ENCODE peak calls at places on chromosome 1, in seven cellular contexts. One of them, this sample, is unnamed.

GRCh38 chr1:214917081-214917635 is 165.4 kb upstream of the KCNK2 start:
- DNase-seq in GM12865: no peak
- DNase-seq in BE2C: no peak
- DNase-seq in foreskin fibroblast: no peak
- DNase-seq in AG04450: no peak
- DNase-seq in fibroblast of lung: no peak
- DNase-seq in gastrocnemius medialis: no peak
- DNase-seq in this sample: no peak

GRCh38 chr1:63463248-63463647 is 59.8 kb downstream of the ITGB3BP start:
- DNase-seq in GM12865: no peak
- DNase-seq in AG04450: no peak
- DNase-seq in fibroblast of lung: no peak
- DNase-seq in gastrocnemius medialis: no peak
- DNase-seq in BE2C: no peak
- DNase-seq in foreskin fibroblast: peak; percentile 9
- DNase-seq in this sample: peak; percentile 87

GRCh38 chr1:151545542-151545941 is 5.4 kb downstream of the TUFT1 start:
- DNase-seq in gastrocnemius medialis: no peak
- DNase-seq in BE2C: no peak
- DNase-seq in foreskin fibroblast: no peak
- DNase-seq in AG04450: no peak
- DNase-seq in fibroblast of lung: no peak
- DNase-seq in GM12865: no peak
- DNase-seq in this sample: no peak

GRCh38 chr1:7552402-7552801 is 218.7 kb upstream of the VAMP3 start:
- DNase-seq in fibroblast of lung: peak; percentile 59
- DNase-seq in AG04450: no peak
- DNase-seq in BE2C: no peak
- DNase-seq in GM12865: no peak
- DNase-seq in foreskin fibroblast: no peak
- DNase-seq in gastrocnemius medialis: no peak
- DNase-seq in this sample: no peak

GRCh38 chr1:81756872-81757271 is 43.9 kb upstream of the ADGRL2 start:
- DNase-seq in fibroblast of lung: peak; percentile 41
- DNase-seq in AG04450: no peak
- DNase-seq in foreskin fibroblast: peak; percentile 51
- DNase-seq in GM12865: no peak
- DNase-seq in BE2C: no peak
- DNase-seq in gastrocnemius medialis: no peak
- DNase-seq in this sample: no peak

GRCh38 chr1:108663074-108663473 is 2.2 kb upstream of the HENMT1 start:
- DNase-seq in foreskin fibroblast: peak; percentile 8
- DNase-seq in AG04450: no peak
- DNase-seq in GM12865: no peak
- DNase-seq in fibroblast of lung: no peak
- DNase-seq in BE2C: no peak
- DNase-seq in gastrocnemius medialis: no peak
- DNase-seq in this sample: no peak

GRCh38 chr1:32144033-32144432 is 35.4 kb upstream of the TXLNA start:
- DNase-seq in GM12865: no peak
- DNase-seq in fibroblast of lung: no peak
- DNase-seq in AG04450: no peak
- DNase-seq in BE2C: no peak
- DNase-seq in foreskin fibroblast: no peak
- DNase-seq in gastrocnemius medialis: no peak
- DNase-seq in this sample: peak; percentile 38

GRCh38 chr1:225700164-225700740 is 47.3 kb upstream of the ENAH start:
- DNase-seq in BE2C: no peak
- DNase-seq in AG04450: peak; percentile 92
- DNase-seq in gastrocnemius medialis: peak; percentile 60
- DNase-seq in GM12865: no peak
- DNase-seq in foreskin fibroblast: peak; percentile 96
- DNase-seq in fibroblast of lung: peak; percentile 100
- DNase-seq in this sample: peak; percentile 98

GRCh38 chr1:232876506-232877360 is 71.5 kb downstream of the MAP10 start:
- DNase-seq in GM12865: no peak
- DNase-seq in gastrocnemius medialis: no peak
- DNase-seq in fibroblast of lung: no peak
- DNase-seq in foreskin fibroblast: no peak
- DNase-seq in AG04450: no peak
- DNase-seq in BE2C: no peak
- DNase-seq in this sample: no peak

GRCh38 chr1:91622586-91622985 is 121.9 kb downstream of the CDC7 start:
- DNase-seq in gastrocnemius medialis: peak; percentile 55
- DNase-seq in AG04450: no peak
- DNase-seq in foreskin fibroblast: no peak
- DNase-seq in BE2C: no peak
- DNase-seq in GM12865: no peak
- DNase-seq in fibroblast of lung: peak; percentile 28
- DNase-seq in this sample: no peak

GRCh38 chr1:153649137-153649866 is 9.2 kb upstream of the SNAPIN start:
- DNase-seq in foreskin fibroblast: no peak
- DNase-seq in BE2C: no peak
- DNase-seq in fibroblast of lung: no peak
- DNase-seq in gastrocnemius medialis: no peak
- DNase-seq in AG04450: no peak
- DNase-seq in GM12865: no peak
- DNase-seq in this sample: no peak

GRCh38 chr1:231856894-231857293 is 230.3 kb downstream of the DISC1 start:
- DNase-seq in AG04450: no peak
- DNase-seq in foreskin fibroblast: no peak
- DNase-seq in gastrocnemius medialis: no peak
- DNase-seq in BE2C: no peak
- DNase-seq in fibroblast of lung: no peak
- DNase-seq in GM12865: no peak
- DNase-seq in this sample: no peak

GRCh38 chr1:233909195-233909594 is 4.7 kb downstream of the SLC35F3 start:
- DNase-seq in AG04450: no peak
- DNase-seq in GM12865: no peak
- DNase-seq in BE2C: no peak
- DNase-seq in foreskin fibroblast: no peak
- DNase-seq in gastrocnemius medialis: no peak
- DNase-seq in fibroblast of lung: peak; percentile 97
- DNase-seq in this sample: peak; percentile 87

GRCh38 chr1:16226495-16227179 is 10.3 kb downstream of the CPLANE2 start:
- DNase-seq in BE2C: no peak
- DNase-seq in GM12865: no peak
- DNase-seq in foreskin fibroblast: peak; percentile 38
- DNase-seq in AG04450: no peak
- DNase-seq in fibroblast of lung: no peak
- DNase-seq in gastrocnemius medialis: no peak
- DNase-seq in this sample: no peak

GRCh38 chr1:234617986-234618725 is 8.2 kb upstream of the IRF2BP2 start:
- DNase-seq in BE2C: no peak
- DNase-seq in foreskin fibroblast: peak; percentile 89
- DNase-seq in fibroblast of lung: peak; percentile 93
- DNase-seq in AG04450: no peak
- DNase-seq in gastrocnemius medialis: no peak
- DNase-seq in GM12865: no peak
- DNase-seq in this sample: peak; percentile 81

GRCh38 chr1:230012093-230012393 is 55.0 kb upstream of the GALNT2 start:
- DNase-seq in gastrocnemius medialis: no peak
- DNase-seq in fibroblast of lung: no peak
- DNase-seq in BE2C: no peak
- DNase-seq in foreskin fibroblast: no peak
- DNase-seq in AG04450: no peak
- DNase-seq in GM12865: no peak
- DNase-seq in this sample: no peak

GRCh38 chr1:19006837-19007271 is 50.4 kb upstream of the IFFO2 start:
- DNase-seq in foreskin fibroblast: no peak
- DNase-seq in gastrocnemius medialis: no peak
- DNase-seq in fibroblast of lung: no peak
- DNase-seq in BE2C: no peak
- DNase-seq in GM12865: no peak
- DNase-seq in AG04450: no peak
- DNase-seq in this sample: no peak

GRCh38 chr1:53902235-53902920 is 8.4 kb downstream of the DIO1 start:
- DNase-seq in AG04450: no peak
- DNase-seq in fibroblast of lung: no peak
- DNase-seq in foreskin fibroblast: peak; percentile 28
- DNase-seq in BE2C: no peak
- DNase-seq in gastrocnemius medialis: no peak
- DNase-seq in GM12865: no peak
- DNase-seq in this sample: no peak

GRCh38 chr1:205237526-205238484 is 10.1 kb downstream of the TMCC2 start:
- DNase-seq in GM12865: peak; percentile 41
- DNase-seq in BE2C: no peak
- DNase-seq in foreskin fibroblast: no peak
- DNase-seq in AG04450: no peak
- DNase-seq in gastrocnemius medialis: no peak
- DNase-seq in fibroblast of lung: no peak
- DNase-seq in this sample: no peak

GRCh38 chr1:212244441-212244840 is 40.8 kb upstream of the PPP2R5A start:
- DNase-seq in fibroblast of lung: no peak
- DNase-seq in AG04450: no peak
- DNase-seq in GM12865: no peak
- DNase-seq in BE2C: no peak
- DNase-seq in foreskin fibroblast: no peak
- DNase-seq in gastrocnemius medialis: no peak
- DNase-seq in this sample: no peak

DNA sequence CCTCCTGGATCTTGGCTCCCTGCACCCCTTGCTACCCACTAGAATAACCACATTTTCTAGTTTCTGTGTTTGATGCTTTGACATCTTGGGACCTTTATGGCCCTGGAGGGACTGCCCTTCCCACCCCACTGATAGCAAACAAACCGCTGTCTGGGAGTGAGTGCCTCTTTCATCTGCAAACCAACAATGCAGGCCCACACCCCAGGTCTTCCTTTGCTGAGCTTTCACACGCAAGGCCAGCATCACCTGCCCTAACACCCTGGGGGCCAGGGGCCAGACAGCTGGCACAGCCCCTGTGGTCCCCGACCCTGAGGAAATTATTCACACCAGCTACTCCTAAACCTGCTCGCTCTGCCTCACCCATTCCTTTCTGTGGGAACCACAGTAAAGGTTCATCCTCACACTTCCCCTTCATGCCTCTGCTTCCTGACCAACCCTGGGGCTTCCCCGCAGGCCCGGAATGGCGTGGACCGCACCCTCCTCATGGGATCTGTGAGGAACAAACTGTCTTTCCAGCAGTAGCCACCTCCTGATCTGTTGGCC is 15.4 kb downstream of the SLC2A7 start:
- DNase-seq in gastrocnemius medialis: peak; percentile 23
- DNase-seq in fibroblast of lung: no peak
- DNase-seq in GM12865: peak; percentile 78
- DNase-seq in BE2C: no peak
- DNase-seq in AG04450: no peak
- DNase-seq in foreskin fibroblast: no peak
- DNase-seq in this sample: no peak
- H3K4me3 ChIP-seq in gastrocnemius medialis: no peak overlapping the region
- H3K4me3 ChIP-seq in fibroblast of lung: no peak overlapping the region
- H3K4me3 ChIP-seq in GM12865: no peak overlapping the region
- H3K4me3 ChIP-seq in BE2C: no peak overlapping the region
- H3K4me3 ChIP-seq in AG04450: no peak overlapping the region
- H3K4me3 ChIP-seq in foreskin fibroblast: no peak overlapping the region
- H3K4me3 ChIP-seq in this sample: no peak overlapping the region

DNA sequence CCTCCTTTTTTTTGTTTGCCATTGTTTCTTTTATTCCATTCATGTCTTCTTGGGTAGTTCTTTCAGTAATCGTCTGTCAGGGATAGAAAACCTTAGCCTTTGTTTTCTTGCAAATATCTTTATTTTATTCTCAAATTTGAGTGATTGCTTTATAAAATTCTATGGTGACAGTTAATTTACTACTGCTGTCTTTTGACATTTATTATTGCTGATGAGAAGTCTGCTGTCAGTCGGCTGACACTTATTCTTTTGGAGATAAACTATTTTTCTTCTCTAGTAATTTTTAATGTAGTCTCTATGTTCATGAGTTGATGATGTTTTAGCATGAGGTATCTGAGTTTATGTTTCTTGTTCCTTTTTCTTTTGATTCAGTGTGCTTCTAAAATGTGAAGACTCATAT is 983.8 kb downstream of the TTLL7 start:
- DNase-seq in GM12865: no peak
- DNase-seq in foreskin fibroblast: no peak
- DNase-seq in fibroblast of lung: no peak
- DNase-seq in AG04450: no peak
- DNase-seq in BE2C: no peak
- DNase-seq in gastrocnemius medialis: no peak
- DNase-seq in this sample: no peak
- TF ChIP-seq CTCF in GM12865: no peak
- TF ChIP-seq CTCF in foreskin fibroblast: no peak
- TF ChIP-seq CTCF in fibroblast of lung: no peak
- TF ChIP-seq CTCF in AG04450: no peak
- TF ChIP-seq CTCF in BE2C: no peak
- TF ChIP-seq CTCF in gastrocnemius medialis: no peak
- TF ChIP-seq CTCF in this sample: no peak

GRCh38 chr1:27351541-27352107 is 9.8 kb downstream of the SYTL1 start:
- DNase-seq in GM12865: no peak
- DNase-seq in fibroblast of lung: no peak
- DNase-seq in AG04450: no peak
- DNase-seq in gastrocnemius medialis: no peak
- DNase-seq in foreskin fibroblast: no peak
- DNase-seq in BE2C: no peak
- DNase-seq in this sample: no peak
- H3K4me3 ChIP-seq in GM12865: no peak overlapping the region
- H3K4me3 ChIP-seq in fibroblast of lung: no peak overlapping the region
- H3K4me3 ChIP-seq in AG04450: no peak overlapping the region
- H3K4me3 ChIP-seq in gastrocnemius medialis: no peak overlapping the region
- H3K4me3 ChIP-seq in foreskin fibroblast: no peak overlapping the region
- H3K4me3 ChIP-seq in BE2C: no peak overlapping the region
- H3K4me3 ChIP-seq in this sample: no peak overlapping the region

GRCh38 chr1:6062670-6063069 is 17.0 kb downstream of the KCNAB2 start:
- DNase-seq in foreskin fibroblast: no peak
- DNase-seq in AG04450: no peak
- DNase-seq in GM12865: no peak
- DNase-seq in fibroblast of lung: no peak
- DNase-seq in gastrocnemius medialis: no peak
- DNase-seq in BE2C: no peak
- DNase-seq in this sample: no peak
- TF ChIP-seq CTCF in foreskin fibroblast: no peak
- TF ChIP-seq CTCF in AG04450: no peak
- TF ChIP-seq CTCF in GM12865: no peak
- TF ChIP-seq CTCF in fibroblast of lung: no peak
- TF ChIP-seq CTCF in gastrocnemius medialis: no peak
- TF ChIP-seq CTCF in BE2C: no peak
- TF ChIP-seq CTCF in this sample: no peak

GRCh38 chr1:97051823-97052222 is 330.2 kb downstream of the PTBP2 start:
- DNase-seq in AG04450: no peak
- DNase-seq in gastrocnemius medialis: no peak
- DNase-seq in foreskin fibroblast: no peak
- DNase-seq in GM12865: no peak
- DNase-seq in BE2C: no peak
- DNase-seq in fibroblast of lung: no peak
- DNase-seq in this sample: no peak
- H3K4me3 ChIP-seq in AG04450: no peak overlapping the region
- H3K4me3 ChIP-seq in gastrocnemius medialis: no peak overlapping the region
- H3K4me3 ChIP-seq in foreskin fibroblast: no peak overlapping the region
- H3K4me3 ChIP-seq in GM12865: no peak overlapping the region
- H3K4me3 ChIP-seq in BE2C: no peak overlapping the region
- H3K4me3 ChIP-seq in fibroblast of lung: no peak overlapping the region
- H3K4me3 ChIP-seq in this sample: no peak overlapping the region